ENCODE peak calls at places on chromosomes 6 and 20, in seven cellular contexts. O is right cardiac atrium, S is heart left ventricle, G is aorta, Y is fibroblast of lung, A is psoas muscle, U is transverse colon. N is an unnamed sample.
A peak's percentile ranks its signal among the peaks of the same experiment; 100 is the strongest.

GRCh38 chr6:140225587-140226438 is 851.4 kb upstream of the CITED2 start:
- DNase-seq in O (no peak), Y (peak; percentile 80), U (no peak), S (no peak), A (no peak), G (no peak), N (no peak)

GRCh38 chr6:36127462-36128016 is 2.8 kb upstream of the MAPK13 start:
- DNase-seq in A (peak; percentile 72), S (peak; percentile 32), G (no peak), O (peak; percentile 65), U (no peak), Y (peak; percentile 79), N (peak; percentile 14)

GRCh38 chr6:48678390-48678789 is 567.4 kb upstream of the PTCHD4 start:
- DNase-seq in G (no peak), U (no peak), A (no peak), S (no peak), O (no peak), Y (no peak), N (no peak)

GRCh38 chr20:53048387-53048786 is 76.2 kb downstream of the TSHZ2 start:
- DNase-seq in U (no peak), Y (no peak), O (no peak), G (no peak), S (no peak), A (no peak), N (no peak)

GRCh38 chr6:89475106-89475505 is 42.2 kb downstream of the ANKRD6 start:
- DNase-seq in G (no peak), A (no peak), U (no peak), S (no peak), O (no peak), Y (peak; percentile 13), N (no peak)

GRCh38 chr20:53742685-53743081 is 149.0 kb upstream of the ZNF217 start:
- DNase-seq in O (no peak), A (no peak), Y (no peak), S (no peak), U (no peak), G (no peak), N (no peak)

GRCh38 chr20:5033566-5033965 is 32.3 kb upstream of the SLC23A2 start:
- DNase-seq in O (no peak), Y (peak; percentile 63), G (no peak), A (no peak), S (no peak), U (no peak), N (no peak)

GRCh38 chr6:114267897-114268296 is 74.9 kb downstream of the HS3ST5 start:
- DNase-seq in G (no peak), Y (no peak), O (no peak), A (no peak), S (no peak), U (no peak), N (no peak)

GRCh38 chr6:40480678-40481077 is 106.5 kb downstream of the LRFN2 start:
- DNase-seq in O (no peak), G (no peak), S (no peak), A (no peak), U (no peak), Y (no peak), N (no peak)

GRCh38 chr6:104705916-104706442 is 153.7 kb downstream of the HACE1 start:
- DNase-seq in A (no peak), Y (no peak), G (no peak), U (no peak), O (no peak), S (no peak), N (no peak)

GRCh38 chr6:149857541-149857940 is 6.6 kb downstream of the LRP11 start:
- DNase-seq in S (no peak), A (no peak), G (no peak), U (no peak), Y (no peak), O (no peak), N (no peak)

GRCh38 chr20:40251284-40251932 is 437.6 kb downstream of the MAFB start:
- DNase-seq in U (peak; percentile 18), G (no peak), S (no peak), Y (no peak), O (no peak), A (no peak), N (no peak)

GRCh38 chr6:4717856-4718255 is 58.3 kb upstream of the CDYL start:
- DNase-seq in G (no peak), Y (no peak), O (no peak), A (no peak), U (no peak), S (no peak), N (no peak)

GRCh38 chr6:52504778-52505127 is 72.1 kb downstream of the TRAM2 start:
- DNase-seq in G (no peak), Y (no peak), S (no peak), U (no peak), A (no peak), O (no peak), N (no peak)

GRCh38 chr6:34973547-34974248 is 84.6 kb downstream of the ANKS1A start:
- DNase-seq in O (no peak), Y (no peak), U (no peak), S (no peak), G (no peak), A (no peak), N (no peak)

GRCh38 chr6:33846226-33846625 is 42.4 kb upstream of the MLN start:
- DNase-seq in Y (no peak), S (no peak), A (no peak), U (no peak), G (no peak), O (no peak), N (no peak)

GRCh38 chr20:63831696-63832686 is 927 bp upstream of the ZBTB46 start:
- DNase-seq in O (peak; percentile 71), U (peak; percentile 64), Y (peak; percentile 32), G (no peak), A (no peak), S (peak; percentile 66), N (peak; percentile 56)

GRCh38 chr6:109083657-109084056 is 11.0 kb downstream of the SESN1 start:
- DNase-seq in S (no peak), G (no peak), U (no peak), O (no peak), Y (no peak), A (no peak), N (no peak)

GRCh38 chr20:2741463-2741862 is 48.9 kb downstream of the EBF4 start:
- DNase-seq in S (no peak), U (no peak), A (no peak), Y (no peak), O (no peak), G (no peak), N (no peak)

GRCh38 chr6:111711476-111711875 is 105.8 kb upstream of the TRAF3IP2 start:
- DNase-seq in A (peak; percentile 72), O (peak; percentile 65), U (peak; percentile 54), Y (no peak), G (no peak), S (peak; percentile 62), N (no peak)

GRCh38 chr6:28205879-28206278 is 19.2 kb upstream of the ZSCAN9 start:
- DNase-seq in O (no peak), Y (no peak), A (no peak), U (no peak), S (no peak), G (no peak), N (no peak)

GRCh38 chr20:44521484-44522481 is at the start of gene SERINC3:
- DNase-seq in G (peak; percentile 99), O (peak; percentile 96), Y (peak; percentile 95), U (peak; percentile 98), A (peak; percentile 98), S (peak; percentile 95), N (peak; percentile 97)
- H3K4me1 ChIP-seq in G (no peaks in the 10 kb centered on the region), O (peaks cover 3% of the 10 kb centered on the region), Y (peaks cover 2% of the 10 kb centered on the region), U (peaks cover 19% of the 10 kb centered on the region), A (peaks cover 42% of the 10 kb centered on the region), S (peaks cover 36% of the 10 kb centered on the region), N (peaks cover 20% of the 10 kb centered on the region)

GRCh38 chr6:26537846-26538571 is at the start of gene HMGN4:
- DNase-seq in O (peak; percentile 85), S (peak; percentile 82), Y (peak; percentile 87), G (peak; percentile 91), U (peak; percentile 85), A (peak; percentile 91), N (peak; percentile 80)

GRCh38 chr6:26538936-26539615 is 910 bp downstream of the HMGN4 start:
- DNase-seq in U (no peak), A (no peak), O (no peak), Y (no peak), S (no peak), G (no peak), N (no peak)

GRCh38 chr6:26538572-26538902 is 371 bp downstream of the HMGN4 start:
- DNase-seq in A (no peak), G (no peak), O (no peak), S (no peak), U (no peak), Y (no peak), N (no peak)

GRCh38 chr6:26536571-26537159 is 1.5 kb upstream of the HMGN4 start:
- DNase-seq in Y (peak; percentile 79), U (peak; percentile 52), G (no peak), S (no peak), O (no peak), A (no peak), N (peak; percentile 24)

DNA sequence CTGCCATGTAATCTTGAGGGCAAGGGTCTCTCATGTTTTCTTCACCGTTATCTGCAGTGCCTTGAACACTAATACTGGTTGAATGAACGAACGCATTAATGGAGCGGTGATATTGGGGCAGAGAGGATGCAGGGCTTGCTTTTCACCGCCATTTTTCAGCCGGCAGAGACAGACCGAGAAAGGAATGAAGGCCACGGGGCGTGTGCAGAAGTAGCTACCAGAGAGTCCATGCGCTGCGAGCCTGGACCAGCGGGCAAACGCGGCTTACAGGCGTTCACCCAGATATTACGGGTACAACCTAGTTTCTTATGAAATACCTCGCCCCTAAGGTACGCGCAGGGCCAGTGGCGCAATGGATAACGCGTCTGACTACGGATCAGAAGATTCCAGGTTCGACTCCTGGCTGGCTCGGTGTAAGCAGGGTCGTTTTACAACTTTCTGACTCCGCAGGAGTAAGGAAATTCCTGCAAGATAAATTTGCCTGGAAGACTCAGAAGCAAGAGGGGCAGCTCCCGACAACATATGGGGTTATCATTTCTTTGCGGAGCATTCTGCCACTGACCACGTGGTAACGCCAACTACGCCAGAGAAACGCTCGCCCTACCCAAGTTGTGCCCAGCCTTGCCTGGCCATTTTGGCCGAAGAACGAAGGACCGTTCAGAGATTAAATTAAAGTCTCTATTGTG is 863 bp upstream of the HMGN4 start:
- DNase-seq in Y (peak; percentile 95), U (peak; percentile 92), G (peak; percentile 94), S (peak; percentile 87), O (peak; percentile 90), A (peak; percentile 94), N (peak; percentile 90)
- H3K4me1 ChIP-seq in Y (peaks cover 7% of the 10 kb centered on the region), U (peaks cover 9% of the 10 kb centered on the region), G (peaks cover 3% of the 10 kb centered on the region), S (no peaks in the 10 kb centered on the region), O (peaks cover 3% of the 10 kb centered on the region), A (peaks cover 24% of the 10 kb centered on the region), N (peaks cover 23% of the 10 kb centered on the region)

GRCh38 chr6:151900897-151901485 is 93.5 kb downstream of the ESR1 start:
- DNase-seq in O (no peak), G (no peak), A (peak; percentile 37), U (no peak), Y (no peak), S (no peak), N (no peak)
- H3K4me1 ChIP-seq in O (no peaks in the 10 kb centered on the region), G (no peaks in the 10 kb centered on the region), A (no peaks in the 10 kb centered on the region), U (no peaks in the 10 kb centered on the region), Y (no peaks in the 10 kb centered on the region), S (no peaks in the 10 kb centered on the region), N (no peaks in the 10 kb centered on the region)

DNA sequence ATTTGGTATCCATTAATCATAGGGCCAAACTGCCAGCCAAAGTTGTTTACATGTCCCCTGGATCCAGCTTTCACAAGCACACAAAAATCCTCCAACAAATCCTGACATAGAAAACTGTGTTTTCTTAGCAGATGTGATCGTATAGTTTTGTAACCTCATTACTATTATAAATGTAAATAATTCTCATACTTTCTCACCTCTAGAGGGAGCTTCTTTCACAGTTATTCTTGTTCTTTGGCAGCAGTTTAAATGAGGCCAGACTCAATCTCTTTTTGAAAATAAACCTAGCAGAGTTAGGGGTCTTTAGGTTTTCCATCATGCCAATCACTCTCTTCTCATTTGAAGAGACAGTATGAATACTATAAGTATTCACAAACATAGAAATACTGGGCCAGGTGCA is 17.0 kb upstream of the ZNF318 start:
- DNase-seq in O (no peak), S (no peak), U (no peak), G (no peak), Y (peak; percentile 5), A (no peak), N (no peak)
- H3K4me1 ChIP-seq in O (no peaks in the 10 kb centered on the region), S (no peaks in the 10 kb centered on the region), U (no peaks in the 10 kb centered on the region), G (no peaks in the 10 kb centered on the region), Y (no peaks in the 10 kb centered on the region), A (no peaks in the 10 kb centered on the region), N (no peaks in the 10 kb centered on the region)